ENCODE peak calls at places on chromosomes 6 and 20, in four cellular contexts. Q, C, B and E are unnamed samples.

GRCh38 chr6:30260036-30260504 is 46.9 kb upstream of the TRIM26 start:
- DNase-seq in B (no peak), Q (no peak), C (no peak), E (peak; percentile 36)

GRCh38 chr6:136822051-136822378 is 377 bp upstream of the PEX7 start:
- DNase-seq in C (no peak), Q (peak; percentile 44), B (no peak), E (no peak)

GRCh38 chr6:25961619-25962367 is 809 bp upstream of the TRIM38 start:
- DNase-seq in Q (no peak), C (peak; percentile 32), B (no peak), E (no peak)

GRCh38 chr6:25882066-25882496 is 8.0 kb upstream of the SLC17A3 start:
- DNase-seq in Q (no peak), B (no peak), C (no peak), E (no peak)

GRCh38 chr20:9306521-9306920 is 207.9 kb upstream of the LAMP5 start:
- DNase-seq in B (no peak), Q (no peak), C (no peak), E (no peak)

GRCh38 chr20:59006167-59006863 is 739 bp downstream of the CTSZ start:
- DNase-seq in C (no peak), Q (no peak), B (no peak), E (no peak)

GRCh38 chr20:38479596-38479995 is 7.0 kb downstream of the RALGAPB start:
- DNase-seq in C (no peak), Q (no peak), B (no peak), E (no peak)

GRCh38 chr6:135851442-135852271 is at the start of gene PDE7B:
- DNase-seq in C (no peak), Q (peak; percentile 14), B (no peak), E (peak; percentile 8)

GRCh38 chr20:6041808-6042265 is 12.0 kb downstream of the LRRN4 start:
- DNase-seq in Q (no peak), B (no peak), C (no peak), E (no peak)

GRCh38 chr6:44309092-44309491 is 4.1 kb downstream of the AARS2 start:
- DNase-seq in C (no peak), B (no peak), Q (no peak), E (no peak)

GRCh38 chr6:76771076-76771634 is 692.1 kb downstream of the HTR1B start:
- DNase-seq in C (no peak), Q (no peak), B (no peak), E (no peak)

GRCh38 chr6:112215901-112216300 is 38.5 kb downstream of the LAMA4 start:
- DNase-seq in Q (no peak), B (no peak), C (no peak), E (no peak)

GRCh38 chr20:5919634-5920544 is 30.4 kb downstream of the TRMT6 start:
- DNase-seq in Q (no peak), C (no peak), B (no peak), E (no peak)

GRCh38 chr6:142850653-142851434 is 94.1 kb downstream of the HIVEP2 start:
- DNase-seq in C (no peak), B (peak; percentile 64), Q (no peak), E (no peak)

GRCh38 chr6:111642463-111643158 is 36.9 kb upstream of the TRAF3IP2 start:
- DNase-seq in C (peak; percentile 58), B (peak; percentile 21), Q (no peak), E (peak; percentile 21)

GRCh38 chr6:69866351-69867074 is at the start of gene COL19A1:
- DNase-seq in B (peak; percentile 76), C (no peak), Q (no peak), E (no peak)

GRCh38 chr6:107320126-107320525 is 139.2 kb downstream of the PDSS2 start:
- DNase-seq in B (no peak), Q (no peak), C (no peak), E (no peak)

GRCh38 chr20:41956316-41957050 is 338.3 kb upstream of the CHD6 start:
- DNase-seq in B (no peak), C (peak; percentile 48), Q (no peak), E (no peak)

GRCh38 chr20:15061061-15061430 is 723.6 kb upstream of the FLRT3 start:
- DNase-seq in C (no peak), Q (no peak), B (no peak), E (no peak)

GRCh38 chr6:158557927-158558326 is 2.0 kb upstream of the TMEM181 start:
- DNase-seq in B (no peak), C (no peak), Q (no peak), E (no peak)

GRCh38 chr6:39075010-39075738 is 26.6 kb downstream of the GLP1R start:
- DNase-seq in C (no peak), B (no peak), Q (no peak), E (no peak)

DNA sequence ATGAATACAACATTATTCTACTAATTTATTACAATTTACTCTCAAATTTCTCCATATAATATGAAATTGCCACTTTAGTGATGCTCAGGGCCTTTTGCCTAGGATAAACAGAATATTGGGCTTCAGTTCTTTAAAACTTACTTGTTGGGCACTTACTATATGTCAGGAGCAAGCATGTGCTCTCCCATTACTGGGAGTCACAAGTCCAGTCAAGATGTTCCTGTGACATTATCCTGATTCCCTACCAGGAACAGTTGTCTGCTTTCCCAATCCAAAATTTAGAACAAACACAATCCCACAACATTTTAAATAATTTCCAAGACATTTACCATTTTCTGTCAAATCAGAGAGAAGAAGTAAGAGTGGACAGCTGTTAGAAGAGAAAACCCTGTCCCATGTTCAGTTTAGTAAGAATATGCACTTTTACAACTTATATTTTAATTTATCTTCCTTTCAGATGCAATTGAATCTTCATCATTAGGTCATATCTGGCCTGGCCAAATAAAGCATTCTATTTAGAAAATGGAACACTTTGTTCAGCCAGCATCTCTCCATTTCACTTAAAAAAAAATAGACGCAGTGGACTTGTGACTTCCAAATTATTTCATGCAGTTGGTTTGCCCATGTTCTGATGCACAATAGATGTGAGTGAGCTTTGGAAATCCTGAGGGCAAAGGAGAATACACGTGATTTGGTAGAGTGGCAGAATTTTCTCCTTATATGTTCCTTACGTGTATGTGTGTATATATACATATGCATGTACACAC is 159.8 kb downstream of the CLIC5 start:
- DNase-seq in B (no peak), C (no peak), Q (no peak), E (no peak)
- TF ChIP-seq POLR2AphosphoS5 in B (no peak), C (no peak), Q (no peak), E (no peak)

GRCh38 chr6:63799813-63800212 is 164.2 kb downstream of the PHF3 start:
- DNase-seq in B (no peak), Q (no peak), C (no peak), E (no peak)

GRCh38 chr6:63805345-63805744 is 169.7 kb downstream of the PHF3 start:
- DNase-seq in Q (no peak), C (no peak), B (no peak), E (no peak)

GRCh38 chr6:63803371-63803770 is 167.8 kb downstream of the PHF3 start:
- DNase-seq in B (no peak), C (no peak), Q (no peak), E (no peak)

GRCh38 chr6:63804381-63804956 is 168.9 kb downstream of the PHF3 start:
- DNase-seq in Q (no peak), B (no peak), C (no peak), E (no peak)

GRCh38 chr6:63802606-63803206 is 167.1 kb downstream of the PHF3 start:
- DNase-seq in Q (no peak), C (no peak), B (no peak), E (no peak)
- TF ChIP-seq SPI1 in Q (no peak), C (no peak), B (no peak), E (no peak)

GRCh38 chr6:129498950-129499870 is 210.8 kb downstream of the ARHGAP18 start:
- DNase-seq in Q (peak; percentile 49), B (no peak), C (peak; percentile 47), E (no peak)

GRCh38 chr6:129497591-129498555 is 212.1 kb downstream of the ARHGAP18 start:
- DNase-seq in B (no peak), Q (no peak), C (peak; percentile 9), E (no peak)

GRCh38 chr6:129500958-129501381 is 209.0 kb downstream of the ARHGAP18 start:
- DNase-seq in B (no peak), Q (no peak), C (peak; percentile 54), E (no peak)

GRCh38 chr6:129499871-129500219 is 210.1 kb downstream of the ARHGAP18 start:
- DNase-seq in Q (no peak), B (no peak), C (no peak), E (no peak)

DNA sequence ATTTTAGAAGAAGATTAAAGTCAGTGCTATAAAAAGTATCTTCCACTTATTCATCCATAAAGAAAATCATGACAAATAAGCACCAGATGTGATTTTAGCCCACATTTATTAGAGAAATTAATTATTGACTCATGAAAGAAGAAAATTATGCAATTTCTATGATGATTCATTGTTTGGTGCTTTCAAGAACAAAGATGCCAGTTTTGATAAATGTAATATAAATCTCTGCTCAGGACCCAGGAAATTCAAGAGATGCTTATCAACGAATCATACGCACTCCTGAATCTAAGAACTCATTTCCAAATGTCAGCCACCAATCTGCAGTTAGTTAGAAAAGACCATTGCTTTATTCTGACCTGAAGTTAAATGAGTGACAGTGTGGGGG is 211.4 kb downstream of the ARHGAP18 start:
- DNase-seq in Q (no peak), B (no peak), C (peak; percentile 8), E (no peak)
- TF ChIP-seq POLR2AphosphoS5 in Q (no peak), B (no peak), C (no peak), E (no peak)

GRCh38 chr6:89120371-89120770 is 2.5 kb upstream of the SRSF12 start:
- DNase-seq in B (no peak), C (no peak), Q (no peak), E (no peak)

GRCh38 chr6:89121934-89122333 is 4.1 kb upstream of the SRSF12 start:
- DNase-seq in Q (no peak), C (no peak), B (no peak), E (no peak)

GRCh38 chr6:89117285-89118108 is at the start of gene SRSF12:
- DNase-seq in Q (no peak), B (no peak), C (no peak), E (peak; percentile 87)

GRCh38 chr6:89116702-89117101 is 1.2 kb downstream of the SRSF12 start:
- DNase-seq in B (no peak), C (no peak), Q (no peak), E (no peak)

DNA sequence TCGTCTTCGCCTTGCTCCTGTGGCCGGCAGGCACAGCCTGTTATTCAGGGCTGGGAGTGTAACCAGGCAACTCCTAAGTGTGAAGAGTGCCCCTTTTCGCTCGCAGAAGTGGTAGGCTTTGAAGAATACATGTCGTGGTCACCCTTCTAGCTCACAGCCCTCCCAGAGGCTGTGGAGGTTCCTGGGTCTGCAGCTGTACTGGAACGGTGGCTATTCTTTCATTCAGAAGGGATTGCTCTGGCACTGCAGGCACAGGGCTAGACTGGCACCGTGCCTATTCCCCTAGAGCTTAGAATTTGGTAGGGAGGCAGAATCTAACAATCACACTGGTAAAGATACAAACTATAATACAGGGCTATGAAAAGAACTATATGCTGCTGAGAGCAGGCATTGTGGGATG is 1.1 kb upstream of the SRSF12 start:
- DNase-seq in C (no peak), B (no peak), Q (no peak), E (no peak)
- TF ChIP-seq SPI1 in C (no peak), B (no peak), Q (no peak), E (no peak)